ENCODE peak calls at places on chromosomes 16 and 17, in ten cellular contexts. U is gastrocnemius medialis; H is left ventricle myocardium inferior; Y is RWPE1; T is stromal cell of bone marrow; O is M059J; C is GM10248; Z is effector CD4-positive, alpha-beta T cell; K is NCI-H460; Q is stomach. W is an unnamed sample.

GRCh38 chr17:36197389-36197708 is 791 bp upstream of the CCL3L1 start:
- DNase-seq in O (no peak), Q (no peak), C (no peak), T (no peak), U (no peak), K (no peak), Z (no peak), Y (no peak), H (no peak), W (no peak)

GRCh38 chr17:77853208-77853977 is 105.1 kb upstream of the TNRC6C start:
- DNase-seq in T (no peak), C (no peak), O (no peak), U (no peak), Z (no peak), Y (no peak), Q (no peak), H (peak), K (no peak), W (no peak)

GRCh38 chr16:68760671-68761275 is 23.7 kb downstream of the CDH1 start:
- DNase-seq in T (no peak), O (peak), Z (no peak), U (no peak), C (peak), H (no peak), Y (peak), Q (no peak), K (no peak), W (no peak)

GRCh38 chr17:53629188-53629587 is 193.5 kb upstream of the KIF2B start:
- DNase-seq in U (no peak), Z (no peak), H (no peak), Q (no peak), O (peak), Y (no peak), T (no peak), C (no peak), K (no peak), W (no peak)

GRCh38 chr17:27524594-27524993 is 68.3 kb downstream of the KSR1 start:
- DNase-seq in C (no peak), K (no peak), Z (no peak), T (no peak), H (no peak), U (no peak), Q (no peak), Y (no peak), O (no peak), W (no peak)

GRCh38 chr17:74282587-74283370 is 8.7 kb downstream of the DNAI2 start:
- DNase-seq in C (peak), T (no peak), Z (peak), Q (no peak), H (no peak), Y (peak), O (peak), U (no peak), K (no peak), W (no peak)

GRCh38 chr16:30092373-30093010 is 768 bp upstream of the TBX6 start:
- DNase-seq in Q (peak), T (no peak), C (peak), Y (no peak), U (peak), Z (peak), K (peak), O (no peak), H (peak), W (peak)

GRCh38 chr16:27547134-27547533 is 2.6 kb downstream of the GTF3C1 start:
- DNase-seq in H (no peak), Y (peak), K (no peak), Z (no peak), C (peak), Q (no peak), O (peak), U (no peak), T (no peak), W (no peak)

GRCh38 chr16:57763290-57764005 is 27.9 kb downstream of the KATNB1 start:
- DNase-seq in U (no peak), K (no peak), Z (no peak), H (no peak), Y (no peak), C (no peak), Q (no peak), O (no peak), T (no peak), W (no peak)

GRCh38 chr16:16189842-16190241 is 33.5 kb downstream of the ABCC6 start:
- DNase-seq in H (no peak), Q (no peak), U (no peak), K (no peak), C (no peak), Y (no peak), Z (no peak), T (no peak), O (no peak), W (no peak)

GRCh38 chr17:76122411-76123126 is 18.5 kb downstream of the FOXJ1 start:
- DNase-seq in K (no peak), Z (no peak), Q (no peak), Y (no peak), U (no peak), H (no peak), C (no peak), O (no peak), T (no peak), W (no peak)

GRCh38 chr17:68033636-68034451 is 1.7 kb upstream of the KPNA2 start:
- DNase-seq in H (no peak), Z (no peak), Q (no peak), K (peak), T (no peak), O (peak), U (no peak), Y (peak), C (no peak), W (peak)

GRCh38 chr17:29826045-29826692 is 103.9 kb downstream of the SSH2 start:
- DNase-seq in Z (no peak), H (no peak), C (no peak), Q (no peak), T (no peak), U (no peak), O (no peak), K (no peak), Y (no peak), W (no peak)

GRCh38 chr16:23969468-23970297 is 133.9 kb downstream of the PRKCB start:
- DNase-seq in K (no peak), H (no peak), U (no peak), Y (no peak), Z (no peak), Q (no peak), C (no peak), T (no peak), O (no peak), W (no peak)

GRCh38 chr17:75153854-75154194 is 488 bp downstream of the JPT1 start:
- DNase-seq in Q (no peak), Z (no peak), H (no peak), K (no peak), U (no peak), C (peak), O (no peak), T (no peak), Y (no peak), W (no peak)

GRCh38 chr16:84699712-84700517 is at the start of gene USP10:
- DNase-seq in O (peak), H (peak), C (peak), Z (peak), K (peak), T (peak), Y (peak), U (peak), Q (peak), W (peak)

GRCh38 chr17:63960006-63960405 is 12.7 kb downstream of the SCN4A start:
- DNase-seq in H (no peak), Z (no peak), Y (no peak), T (no peak), Q (no peak), C (no peak), O (no peak), K (no peak), U (peak), W (no peak)

GRCh38 chr16:83356266-83356665 is 451.5 kb upstream of the HSBP1 start:
- DNase-seq in C (peak), T (peak), K (peak), Q (no peak), U (peak), Y (peak), O (peak), H (no peak), Z (no peak), W (peak)

GRCh38 chr17:79954281-79955166 is 81.1 kb downstream of the TBC1D16 start:
- DNase-seq in O (no peak), Y (no peak), Z (no peak), H (peak), U (no peak), T (no peak), C (no peak), K (no peak), Q (no peak), W (no peak)

GRCh38 chr16:81415757-81416156 is 28.9 kb upstream of the CMIP start:
- DNase-seq in T (no peak), Q (no peak), Y (no peak), K (no peak), C (no peak), O (no peak), Z (no peak), U (no peak), H (no peak), W (no peak)

GRCh38 chr17:79109584-79109983 is 35.0 kb downstream of the ENGASE start:
- DNase-seq in Q (no peak), K (no peak), C (no peak), Z (no peak), U (no peak), O (no peak), Y (no peak), H (no peak), T (no peak), W (no peak)

GRCh38 chr16:49615606-49616005 is 240.3 kb downstream of the ZNF423 start:
- DNase-seq in Y (no peak), T (no peak), Z (no peak), C (no peak), Q (peak), H (no peak), K (no peak), O (no peak), U (no peak), W (no peak)

GRCh38 chr16:14529010-14529669 is 100.9 kb downstream of the PARN start:
- DNase-seq in K (peak), O (peak), H (peak), Q (peak), Y (peak), C (peak), T (peak), U (peak), Z (peak), W (peak)

GRCh38 chr17:58447039-58447975 is 30.0 kb upstream of the RNF43 start:
- DNase-seq in O (peak), Q (peak), H (peak), Y (peak), U (no peak), C (peak), T (peak), Z (peak), K (peak), W (peak)

GRCh38 chr17:65670667-65671371 is 109.4 kb upstream of the AXIN2 start:
- DNase-seq in H (no peak), T (no peak), K (no peak), O (no peak), U (no peak), Q (no peak), C (no peak), Z (no peak), Y (no peak), W (no peak)

GRCh38 chr17:2050246-2050866 is 4.5 kb upstream of the HIC1 start:
- DNase-seq in O (peak), T (no peak), Y (peak), Q (peak), C (peak), H (peak), U (peak), K (peak), Z (peak), W (peak)

GRCh38 chr17:13362341-13363122 is 239.2 kb downstream of the HS3ST3A1 start:
- DNase-seq in U (no peak), H (no peak), K (no peak), T (no peak), C (no peak), Y (no peak), O (peak), Z (no peak), Q (no peak), W (no peak)

GRCh38 chr16:81708459-81709368 is 70.4 kb upstream of the PLCG2 start:
- DNase-seq in C (no peak), H (peak), Q (peak), Y (no peak), Z (no peak), K (no peak), U (no peak), O (no peak), T (no peak), W (no peak)

GRCh38 chr16:55873122-55873521 is 2.1 kb downstream of the CES5A start:
- DNase-seq in K (no peak), U (no peak), C (no peak), Q (no peak), Z (no peak), T (no peak), O (no peak), H (no peak), Y (no peak), W (no peak)

GRCh38 chr17:1180958-1181768 is 1.4 kb upstream of the ABR start:
- DNase-seq in Y (no peak), Z (no peak), C (peak), K (no peak), T (no peak), H (no peak), O (no peak), U (no peak), Q (no peak), W (no peak)

GRCh38 chr16:68590201-68590994 is 51.3 kb downstream of the ZFP90 start:
- DNase-seq in Y (peak), O (peak), Q (peak), Z (peak), H (peak), U (no peak), K (no peak), T (peak), C (peak), W (peak)

GRCh38 chr17:82964851-82965341 is 114.5 kb upstream of the METRNL start:
- DNase-seq in C (no peak), K (no peak), Y (no peak), Q (no peak), U (no peak), H (no peak), Z (no peak), T (no peak), O (no peak), W (no peak)

GRCh38 chr17:17437893-17438292 is 38.9 kb upstream of the MED9 start:
- DNase-seq in H (no peak), C (no peak), U (no peak), K (no peak), O (no peak), Q (no peak), T (no peak), Z (no peak), Y (no peak), W (no peak)

GRCh38 chr17:350706-351435 is 1.7 kb downstream of the RPH3AL start:
- DNase-seq in Y (peak), O (peak), K (peak), H (peak), Z (no peak), T (peak), Q (peak), U (peak), C (no peak), W (no peak)

GRCh38 chr17:72812823-72813222 is 279.7 kb downstream of the SLC39A11 start:
- DNase-seq in O (peak), C (no peak), Y (peak), Z (no peak), Q (no peak), K (no peak), T (peak), H (no peak), U (no peak), W (peak)

GRCh38 chr16:57044931-57045693 is 47.3 kb upstream of the CPNE2 start:
- DNase-seq in Z (no peak), T (no peak), Y (no peak), O (no peak), Q (no peak), U (no peak), K (no peak), H (no peak), C (no peak), W (no peak)

GRCh38 chr17:76667786-76668453 is 24.4 kb upstream of the ST6GALNAC1 start:
- DNase-seq in Q (no peak), K (no peak), H (no peak), Z (no peak), C (no peak), U (no peak), T (no peak), Y (no peak), O (no peak), W (no peak)

GRCh38 chr16:21302898-21303528 is 24.9 kb upstream of the CRYM start:
- DNase-seq in H (no peak), C (no peak), Z (no peak), T (peak), Q (no peak), U (no peak), K (peak), O (peak), Y (peak), W (peak)

GRCh38 chr17:46943511-46944393 is 20.8 kb downstream of the GOSR2 start:
- DNase-seq in H (no peak), O (peak), Z (no peak), C (no peak), Q (no peak), U (no peak), Y (no peak), T (no peak), K (no peak), W (no peak)

W was measured in HCT116.